ENCODE peak calls at places on chromosomes 16 and 17, in four cellular contexts. R is HepG2, Y is GM12878, Z is K562. H is an unnamed sample.

GRCh38 chr16:17080105-17080504 is 390.7 kb downstream of the XYLT1 start:
- DNase-seq in R (no peak), Y (no peak), Z (no peak), H (no peak)

GRCh38 chr17:65254166-65254565 is 117.0 kb downstream of the RGS9 start:
- DNase-seq in R (peak), Y (no peak), Z (no peak), H (peak)

GRCh38 chr16:19601083-19601976 is 45.8 kb downstream of the VPS35L start:
- DNase-seq in R (peak), Y (no peak), Z (peak), H (peak)

GRCh38 chr16:20950294-20950693 is 49.7 kb downstream of the LYRM1 start:
- DNase-seq in R (no peak), Y (no peak), Z (no peak), H (no peak)

GRCh38 chr16:50584033-50584722 is 36.0 kb downstream of the NKD1 start:
- DNase-seq in R (no peak), Y (no peak), Z (no peak), H (no peak)

GRCh38 chr16:88540346-88540977 is 29.7 kb upstream of the ZC3H18 start:
- DNase-seq in R (no peak), Y (no peak), Z (no peak), H (no peak)

GRCh38 chr16:66263973-66264310 is 102.5 kb upstream of the CDH5 start:
- DNase-seq in R (no peak), Y (no peak), Z (no peak), H (no peak)

GRCh38 chr17:30921544-30922196 is at the start of gene ADAP2:
- DNase-seq in R (no peak), Y (no peak), Z (peak), H (no peak)

GRCh38 chr17:69609495-69610315 is 195.2 kb downstream of the MAP2K6 start:
- DNase-seq in R (peak), Y (no peak), Z (peak), H (peak)

GRCh38 chr16:73071131-73071940 is 23.4 kb upstream of the ZFHX3 start:
- DNase-seq in R (peak), Y (no peak), Z (no peak), H (no peak)

GRCh38 chr17:32136856-32137255 is 5.4 kb upstream of the RHOT1 start:
- DNase-seq in R (no peak), Y (no peak), Z (peak), H (no peak)

GRCh38 chr16:67562526-67562917 is at the start of gene CTCF:
- DNase-seq in R (peak), Y (no peak), Z (peak), H (peak)

GRCh38 chr17:81153340-81153803 is 11.9 kb upstream of the PVALEF start:
- DNase-seq in R (no peak), Y (no peak), Z (peak), H (peak)

GRCh38 chr17:36085710-36086268 is 4.2 kb downstream of the CCL3 start:
- DNase-seq in R (no peak), Y (no peak), Z (no peak), H (no peak)

GRCh38 chr17:79607941-79608728 is 2.7 kb downstream of the RBFOX3 start:
- DNase-seq in R (no peak), Y (no peak), Z (peak), H (no peak)

GRCh38 chr17:16033729-16034349 is 34.2 kb downstream of the TTC19 start:
- DNase-seq in R (no peak), Y (no peak), Z (no peak), H (no peak)

GRCh38 chr16:55045329-55046145 is 114.9 kb downstream of the IRX5 start:
- DNase-seq in R (no peak), Y (no peak), Z (no peak), H (no peak)

GRCh38 chr17:70394430-70394829 is 225.1 kb downstream of the KCNJ2 start:
- DNase-seq in R (no peak), Y (no peak), Z (no peak), H (no peak)

GRCh38 chr16:31382485-31383161 is 10.5 kb upstream of the ITGAD start:
- DNase-seq in R (peak), Y (no peak), Z (peak), H (peak)

GRCh38 chr17:48637323-48638260 is 11.4 kb upstream of the HOXB9 start:
- DNase-seq in R (no peak), Y (no peak), Z (no peak), H (peak)

GRCh38 chr17:4591529-4591928 is 7.2 kb downstream of the SMTNL2 start:
- DNase-seq in R (no peak), Y (no peak), Z (no peak), H (peak)

GRCh38 chr17:13421581-13421980 is 180.1 kb downstream of the HS3ST3A1 start:
- DNase-seq in R (no peak), Y (no peak), Z (no peak), H (no peak)

GRCh38 chr16:8953064-8953463 is 10.6 kb downstream of the USP7 start:
- DNase-seq in R (no peak), Y (no peak), Z (no peak), H (no peak)

DNA sequence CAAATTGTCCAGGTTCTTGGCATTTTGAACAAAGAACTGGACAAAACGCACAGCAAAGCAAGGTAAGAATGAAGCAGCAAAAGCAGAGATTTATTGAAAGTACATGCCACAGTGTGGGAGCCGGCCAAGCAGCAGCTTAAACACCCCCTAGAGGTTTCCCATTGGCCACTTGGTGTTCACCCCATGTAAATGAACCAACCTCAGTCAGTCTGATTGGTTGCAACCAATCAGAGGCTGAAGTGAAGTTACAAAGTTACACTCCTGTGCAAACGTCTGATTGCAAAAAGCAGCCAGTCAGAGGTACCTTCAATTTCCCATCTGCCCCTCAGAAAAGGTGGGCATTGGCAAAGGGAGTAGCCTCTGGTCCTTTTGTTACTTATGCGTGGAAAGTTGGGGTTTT is 8.8 kb upstream of the ZNF263 start:
- DNase-seq in R (peak), Y (no peak), Z (peak), H (peak)
- TF ChIP-seq MXI1 in R (no peak), Y (no peak), Z (no peak), H (no peak)

DNA sequence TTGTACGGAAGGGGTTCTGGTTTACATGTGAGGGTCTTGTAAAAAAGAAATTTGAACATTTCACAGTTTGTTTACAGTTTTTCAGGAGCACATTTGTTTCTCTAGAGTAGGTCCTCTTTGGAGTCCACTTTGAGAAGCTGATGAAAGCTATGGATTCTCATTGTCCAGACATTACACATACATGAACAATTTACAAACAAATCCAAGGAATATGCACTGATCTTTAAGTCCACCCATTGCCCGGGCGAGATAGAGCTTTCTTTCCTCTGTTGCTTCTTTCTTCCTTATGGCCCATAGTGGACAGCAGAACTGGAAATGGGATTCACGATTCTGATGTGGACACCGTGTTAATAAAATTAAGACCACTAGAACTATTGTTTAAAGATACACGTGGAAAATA is 1.9 kb downstream of the DCAF7 start:
- DNase-seq in R (no peak), Y (no peak), Z (no peak), H (peak)
- H3K4me3 ChIP-seq in R (peak), Y (peak), Z (peak), H (peak)

GRCh38 chr17:73516356-73516755 is 127.9 kb downstream of the SDK2 start:
- DNase-seq in R (no peak), Y (no peak), Z (no peak), H (no peak)
- TF ChIP-seq CEBPB in R (no peak), Y (no peak), Z (no peak), H (no peak)

DNA sequence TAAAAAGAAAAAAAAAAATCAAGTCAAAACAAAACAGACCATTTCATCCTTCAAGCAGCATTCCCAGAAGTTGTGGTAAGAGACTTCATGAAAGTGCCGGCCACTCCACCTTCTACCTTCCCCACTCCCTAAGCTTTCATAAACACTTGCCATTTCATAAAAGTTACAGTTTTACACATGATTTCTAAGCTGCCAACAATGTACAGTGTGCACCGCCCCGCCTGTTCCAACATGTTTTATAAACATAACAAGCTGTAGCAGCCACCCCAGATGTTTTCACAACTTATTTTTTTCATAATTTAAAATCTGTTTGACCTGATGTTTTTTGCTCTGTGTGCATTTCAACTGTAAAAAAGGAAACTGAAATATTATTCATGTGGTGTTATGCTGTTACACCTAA is 608.1 kb downstream of the TOX3 start:
- DNase-seq in R (no peak), Y (no peak), Z (no peak), H (no peak)
- TF ChIP-seq MXI1 in R (no peak), Y (no peak), Z (no peak), H (no peak)

DNA sequence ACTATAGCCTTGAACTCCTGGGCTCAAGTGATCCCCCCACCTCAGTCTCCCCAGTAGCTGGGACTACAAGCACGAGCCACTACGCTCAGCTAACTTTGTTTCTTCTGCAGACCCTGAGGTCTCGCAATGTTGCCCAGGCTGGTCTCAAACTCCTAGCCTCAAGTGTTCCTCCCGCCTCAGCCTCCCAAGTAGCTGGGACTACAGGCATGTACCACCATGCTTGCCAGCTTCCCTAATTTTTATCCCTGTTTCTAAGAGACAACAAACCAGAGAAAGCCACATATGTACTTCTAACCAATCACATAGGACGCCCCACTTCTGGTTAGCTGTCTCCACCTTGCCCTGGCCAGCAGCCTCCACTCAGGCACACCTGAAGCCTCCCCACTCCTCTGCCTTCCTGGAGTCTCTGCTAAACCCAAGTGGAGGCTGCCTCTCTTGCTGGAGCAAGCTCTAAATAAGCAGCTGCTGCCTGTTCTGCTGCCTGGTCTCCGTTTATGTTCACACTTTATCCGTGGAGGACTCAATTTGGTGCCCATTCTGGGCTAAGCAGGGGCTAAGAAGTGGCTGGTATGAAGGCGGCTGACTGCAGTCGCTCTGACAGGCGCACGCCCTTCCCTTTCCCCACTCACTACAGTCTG is 24.7 kb downstream of the NSMCE1 start:
- DNase-seq in R (no peak), Y (no peak), Z (no peak), H (no peak)
- H3K4me3 ChIP-seq in R (no peak), Y (no peak), Z (no peak), H (no peak)

DNA sequence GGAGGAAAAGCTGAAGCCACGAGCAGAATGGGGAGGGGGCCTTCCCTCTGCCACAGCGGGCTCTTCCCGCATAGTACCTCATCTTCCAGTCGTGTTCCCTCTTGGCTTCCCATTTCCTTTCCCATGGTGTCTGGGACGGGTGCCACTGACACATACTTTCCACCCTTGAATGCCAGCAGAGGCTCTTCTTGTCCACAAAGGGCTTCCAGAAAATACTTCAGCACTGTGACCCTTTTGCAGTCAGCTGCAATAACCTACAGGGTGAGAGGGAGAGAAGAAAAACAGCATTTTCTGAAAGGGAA is 30.7 kb downstream of the HIC1 start:
- DNase-seq in R (no peak), Y (no peak), Z (no peak), H (peak)
- TF ChIP-seq CEBPB in R (no peak), Y (no peak), Z (no peak), H (no peak)

GRCh38 chr17:66625321-66625767 is 209.6 kb upstream of the CACNG5 start:
- DNase-seq in R (peak), Y (no peak), Z (peak), H (peak)
- TF ChIP-seq MXI1 in R (no peak), Y (no peak), Z (no peak), H (no peak)

GRCh38 chr16:52545544-52546262 is 1.2 kb downstream of the TOX3 start:
- DNase-seq in R (no peak), Y (no peak), Z (no peak), H (no peak)
- H3K4me3 ChIP-seq in R (peak), Y (no peak), Z (no peak), H (no peak)

GRCh38 chr17:43766413-43767052 is 7.9 kb upstream of the SOST start:
- DNase-seq in R (peak), Y (no peak), Z (peak), H (peak)
- TF ChIP-seq CEBPB in R (no peak), Y (no peak), Z (no peak), H (no peak)

DNA sequence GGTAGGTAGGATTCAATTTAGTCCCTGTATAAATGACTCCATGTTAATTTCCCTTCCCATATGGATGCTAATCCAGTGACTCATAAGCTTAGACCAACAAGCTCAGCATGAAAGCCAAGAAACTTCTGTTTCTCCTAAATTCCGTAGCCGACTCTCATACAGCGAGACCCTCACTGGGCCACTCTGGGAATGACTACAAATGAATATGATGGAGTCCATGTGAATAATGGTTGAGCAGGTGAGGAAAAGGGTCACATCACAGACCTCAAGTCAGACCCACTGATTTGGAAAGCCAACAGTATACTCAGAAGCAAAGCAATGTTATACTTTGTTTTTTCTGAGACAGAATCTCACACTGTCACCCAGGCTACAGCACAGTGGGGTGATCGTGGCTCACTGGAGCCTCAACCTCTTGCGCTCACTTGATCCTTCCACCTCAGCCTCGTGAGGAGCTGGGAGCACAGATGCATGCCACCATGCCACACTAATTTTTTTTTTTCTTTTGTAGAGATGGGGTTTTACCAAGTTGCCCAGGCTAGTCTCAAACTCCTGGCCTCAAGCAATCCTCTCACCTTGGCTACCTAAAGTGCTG is 14.6 kb downstream of the RSL1D1 start:
- DNase-seq in R (no peak), Y (no peak), Z (no peak), H (peak)
- TF ChIP-seq MXI1 in R (no peak), Y (no peak), Z (no peak), H (no peak)

H was measured in IMR-90.